ENCODE peak calls at places on chromosomes 6 and 20, in nine cellular contexts. One of them, this sample, is unnamed.

GRCh38 chr20:41249371-41249770 is 68.2 kb downstream of the ZHX3 start:
- DNase-seq in upper lobe of right lung: no peak
- DNase-seq in foreskin fibroblast: peak; percentile 96
- DNase-seq in lower leg skin: peak; percentile 92
- DNase-seq in A549: peak; percentile 18
- DNase-seq in fibroblast of the aortic adventitia: peak; percentile 86
- DNase-seq in choroid plexus epithelial cell: peak; percentile 96
- DNase-seq in HFF-Myc: peak; percentile 52
- DNase-seq in bronchial epithelial cell: peak; percentile 87
- DNase-seq in this sample: no peak

GRCh38 chr6:153727910-153728309 is 311.1 kb upstream of the OPRM1 start:
- DNase-seq in upper lobe of right lung: no peak
- DNase-seq in foreskin fibroblast: peak; percentile 1
- DNase-seq in lower leg skin: no peak
- DNase-seq in A549: no peak
- DNase-seq in fibroblast of the aortic adventitia: no peak
- DNase-seq in choroid plexus epithelial cell: peak; percentile 21
- DNase-seq in HFF-Myc: no peak
- DNase-seq in bronchial epithelial cell: peak; percentile 21
- DNase-seq in this sample: no peak

GRCh38 chr20:775679-776135 is 7.4 kb upstream of the SLC52A3 start:
- DNase-seq in upper lobe of right lung: no peak
- DNase-seq in foreskin fibroblast: no peak
- DNase-seq in lower leg skin: peak; percentile 86
- DNase-seq in A549: no peak
- DNase-seq in fibroblast of the aortic adventitia: no peak
- DNase-seq in choroid plexus epithelial cell: no peak
- DNase-seq in HFF-Myc: no peak
- DNase-seq in bronchial epithelial cell: peak; percentile 6
- DNase-seq in this sample: peak; percentile 88

GRCh38 chr6:14880052-14880451 is 365.8 kb upstream of the JARID2 start:
- DNase-seq in upper lobe of right lung: no peak
- DNase-seq in foreskin fibroblast: no peak
- DNase-seq in lower leg skin: no peak
- DNase-seq in A549: no peak
- DNase-seq in fibroblast of the aortic adventitia: no peak
- DNase-seq in choroid plexus epithelial cell: no peak
- DNase-seq in HFF-Myc: no peak
- DNase-seq in bronchial epithelial cell: no peak
- DNase-seq in this sample: no peak

GRCh38 chr20:15195378-15195777 is 858.0 kb upstream of the FLRT3 start:
- DNase-seq in upper lobe of right lung: no peak
- DNase-seq in foreskin fibroblast: peak; percentile 7
- DNase-seq in lower leg skin: no peak
- DNase-seq in A549: no peak
- DNase-seq in fibroblast of the aortic adventitia: no peak
- DNase-seq in choroid plexus epithelial cell: no peak
- DNase-seq in HFF-Myc: no peak
- DNase-seq in bronchial epithelial cell: peak; percentile 17
- DNase-seq in this sample: no peak

GRCh38 chr20:1215386-1216170 is 10.3 kb upstream of the RAD21L1 start:
- DNase-seq in upper lobe of right lung: no peak
- DNase-seq in foreskin fibroblast: no peak
- DNase-seq in lower leg skin: no peak
- DNase-seq in A549: no peak
- DNase-seq in fibroblast of the aortic adventitia: no peak
- DNase-seq in choroid plexus epithelial cell: no peak
- DNase-seq in HFF-Myc: no peak
- DNase-seq in bronchial epithelial cell: no peak
- DNase-seq in this sample: no peak

GRCh38 chr6:74368746-74369145 is 672.7 kb downstream of the CD109 start:
- DNase-seq in upper lobe of right lung: no peak
- DNase-seq in foreskin fibroblast: peak; percentile 43
- DNase-seq in lower leg skin: no peak
- DNase-seq in A549: no peak
- DNase-seq in fibroblast of the aortic adventitia: no peak
- DNase-seq in choroid plexus epithelial cell: peak; percentile 54
- DNase-seq in HFF-Myc: no peak
- DNase-seq in bronchial epithelial cell: no peak
- DNase-seq in this sample: no peak

GRCh38 chr6:155121699-155122098 is 126.6 kb downstream of the TIAM2 start:
- DNase-seq in upper lobe of right lung: no peak
- DNase-seq in foreskin fibroblast: peak; percentile 57
- DNase-seq in lower leg skin: peak; percentile 87
- DNase-seq in A549: no peak
- DNase-seq in fibroblast of the aortic adventitia: peak; percentile 33
- DNase-seq in choroid plexus epithelial cell: no peak
- DNase-seq in HFF-Myc: no peak
- DNase-seq in bronchial epithelial cell: no peak
- DNase-seq in this sample: peak; percentile 57

GRCh38 chr6:74651948-74652347 is 553.9 kb downstream of the COL12A1 start:
- DNase-seq in upper lobe of right lung: no peak
- DNase-seq in foreskin fibroblast: peak; percentile 4
- DNase-seq in lower leg skin: no peak
- DNase-seq in A549: no peak
- DNase-seq in fibroblast of the aortic adventitia: no peak
- DNase-seq in choroid plexus epithelial cell: peak; percentile 16
- DNase-seq in HFF-Myc: no peak
- DNase-seq in bronchial epithelial cell: no peak
- DNase-seq in this sample: no peak

GRCh38 chr6:120214097-120214496 is 864.5 kb upstream of the MAN1A1 start:
- DNase-seq in upper lobe of right lung: no peak
- DNase-seq in foreskin fibroblast: no peak
- DNase-seq in lower leg skin: no peak
- DNase-seq in A549: no peak
- DNase-seq in fibroblast of the aortic adventitia: no peak
- DNase-seq in choroid plexus epithelial cell: no peak
- DNase-seq in HFF-Myc: no peak
- DNase-seq in bronchial epithelial cell: peak; percentile 70
- DNase-seq in this sample: no peak

GRCh38 chr6:13441778-13442177 is 45.6 kb downstream of the GFOD1 start:
- DNase-seq in upper lobe of right lung: no peak
- DNase-seq in foreskin fibroblast: no peak
- DNase-seq in lower leg skin: peak; percentile 63
- DNase-seq in A549: no peak
- DNase-seq in fibroblast of the aortic adventitia: no peak
- DNase-seq in choroid plexus epithelial cell: no peak
- DNase-seq in HFF-Myc: no peak
- DNase-seq in bronchial epithelial cell: no peak
- DNase-seq in this sample: no peak

GRCh38 chr6:43481591-43482242 is 4.3 kb downstream of the TJAP1 start:
- DNase-seq in upper lobe of right lung: no peak
- DNase-seq in foreskin fibroblast: no peak
- DNase-seq in lower leg skin: no peak
- DNase-seq in A549: no peak
- DNase-seq in fibroblast of the aortic adventitia: no peak
- DNase-seq in choroid plexus epithelial cell: no peak
- DNase-seq in HFF-Myc: no peak
- DNase-seq in bronchial epithelial cell: peak; percentile 93
- DNase-seq in this sample: no peak

GRCh38 chr6:15619330-15619729 is 43.5 kb downstream of the DTNBP1 start:
- DNase-seq in upper lobe of right lung: no peak
- DNase-seq in foreskin fibroblast: no peak
- DNase-seq in lower leg skin: no peak
- DNase-seq in A549: no peak
- DNase-seq in fibroblast of the aortic adventitia: no peak
- DNase-seq in choroid plexus epithelial cell: no peak
- DNase-seq in HFF-Myc: no peak
- DNase-seq in bronchial epithelial cell: no peak
- DNase-seq in this sample: no peak

GRCh38 chr20:33272155-33272873 is 10.7 kb upstream of the BPIFB1 start:
- DNase-seq in upper lobe of right lung: no peak
- DNase-seq in foreskin fibroblast: no peak
- DNase-seq in lower leg skin: no peak
- DNase-seq in A549: no peak
- DNase-seq in fibroblast of the aortic adventitia: no peak
- DNase-seq in choroid plexus epithelial cell: no peak
- DNase-seq in HFF-Myc: no peak
- DNase-seq in bronchial epithelial cell: no peak
- DNase-seq in this sample: no peak

GRCh38 chr6:169251822-169252804 is 1.5 kb downstream of the THBS2 start:
- DNase-seq in upper lobe of right lung: peak; percentile 31
- DNase-seq in foreskin fibroblast: peak; percentile 17
- DNase-seq in lower leg skin: peak; percentile 81
- DNase-seq in A549: no peak
- DNase-seq in fibroblast of the aortic adventitia: peak; percentile 29
- DNase-seq in choroid plexus epithelial cell: no peak
- DNase-seq in HFF-Myc: no peak
- DNase-seq in bronchial epithelial cell: no peak
- DNase-seq in this sample: peak; percentile 75
- H3K4me3 ChIP-seq in upper lobe of right lung: peak overlapping the region; percentile 37
- H3K4me3 ChIP-seq in foreskin fibroblast: peak overlapping the region; percentile 95
- H3K4me3 ChIP-seq in lower leg skin: peak overlapping the region; percentile 26
- H3K4me3 ChIP-seq in A549: no peak overlapping the region
- H3K4me3 ChIP-seq in fibroblast of the aortic adventitia: peak overlapping the region; percentile 100
- H3K4me3 ChIP-seq in choroid plexus epithelial cell: peak overlapping the region; percentile 73
- H3K4me3 ChIP-seq in HFF-Myc: peak overlapping the region; percentile 75
- H3K4me3 ChIP-seq in bronchial epithelial cell: peak overlapping the region; percentile 35
- H3K4me3 ChIP-seq in this sample: no peak overlapping the region

GRCh38 chr6:95577317-95578105 is at the start of gene MANEA:
- DNase-seq in upper lobe of right lung: peak; percentile 89
- DNase-seq in foreskin fibroblast: peak; percentile 88
- DNase-seq in lower leg skin: peak; percentile 94
- DNase-seq in A549: peak; percentile 79
- DNase-seq in fibroblast of the aortic adventitia: peak; percentile 86
- DNase-seq in choroid plexus epithelial cell: peak; percentile 93
- DNase-seq in HFF-Myc: peak; percentile 51
- DNase-seq in bronchial epithelial cell: peak; percentile 59
- DNase-seq in this sample: peak; percentile 89

GRCh38 chr6:95576621-95577316 is 566 bp upstream of the MANEA start:
- DNase-seq in upper lobe of right lung: no peak
- DNase-seq in foreskin fibroblast: peak; percentile 12
- DNase-seq in lower leg skin: no peak
- DNase-seq in A549: no peak
- DNase-seq in fibroblast of the aortic adventitia: peak; percentile 25
- DNase-seq in choroid plexus epithelial cell: peak; percentile 39
- DNase-seq in HFF-Myc: no peak
- DNase-seq in bronchial epithelial cell: peak; percentile 60
- DNase-seq in this sample: no peak

GRCh38 chr6:95576218-95576617 is 1.1 kb upstream of the MANEA start:
- DNase-seq in upper lobe of right lung: no peak
- DNase-seq in foreskin fibroblast: no peak
- DNase-seq in lower leg skin: no peak
- DNase-seq in A549: no peak
- DNase-seq in fibroblast of the aortic adventitia: peak; percentile 2
- DNase-seq in choroid plexus epithelial cell: peak; percentile 4
- DNase-seq in HFF-Myc: no peak
- DNase-seq in bronchial epithelial cell: peak; percentile 1
- DNase-seq in this sample: no peak

GRCh38 chr6:95572098-95572497 is 5.2 kb upstream of the MANEA start:
- DNase-seq in upper lobe of right lung: no peak
- DNase-seq in foreskin fibroblast: no peak
- DNase-seq in lower leg skin: no peak
- DNase-seq in A549: no peak
- DNase-seq in fibroblast of the aortic adventitia: no peak
- DNase-seq in choroid plexus epithelial cell: no peak
- DNase-seq in HFF-Myc: no peak
- DNase-seq in bronchial epithelial cell: peak; percentile 57
- DNase-seq in this sample: no peak

GRCh38 chr6:95574811-95575210 is 2.5 kb upstream of the MANEA start:
- DNase-seq in upper lobe of right lung: no peak
- DNase-seq in foreskin fibroblast: peak; percentile 71
- DNase-seq in lower leg skin: no peak
- DNase-seq in A549: no peak
- DNase-seq in fibroblast of the aortic adventitia: peak; percentile 69
- DNase-seq in choroid plexus epithelial cell: peak; percentile 69
- DNase-seq in HFF-Myc: no peak
- DNase-seq in bronchial epithelial cell: peak; percentile 82
- DNase-seq in this sample: no peak
- H3K4me3 ChIP-seq in upper lobe of right lung: no peak overlapping the region
- H3K4me3 ChIP-seq in foreskin fibroblast: no peak overlapping the region
- H3K4me3 ChIP-seq in lower leg skin: no peak overlapping the region
- H3K4me3 ChIP-seq in A549: no peak overlapping the region
- H3K4me3 ChIP-seq in fibroblast of the aortic adventitia: no peak overlapping the region
- H3K4me3 ChIP-seq in choroid plexus epithelial cell: no peak overlapping the region
- H3K4me3 ChIP-seq in HFF-Myc: no peak overlapping the region
- H3K4me3 ChIP-seq in bronchial epithelial cell: no peak overlapping the region
- H3K4me3 ChIP-seq in this sample: no peak overlapping the region

GRCh38 chr6:44630125-44631028 is 242.9 kb downstream of the CDC5L start:
- DNase-seq in upper lobe of right lung: no peak
- DNase-seq in foreskin fibroblast: peak; percentile 73
- DNase-seq in lower leg skin: peak; percentile 85
- DNase-seq in A549: peak; percentile 42
- DNase-seq in fibroblast of the aortic adventitia: peak; percentile 72
- DNase-seq in choroid plexus epithelial cell: peak; percentile 84
- DNase-seq in HFF-Myc: no peak
- DNase-seq in bronchial epithelial cell: peak; percentile 38
- DNase-seq in this sample: peak; percentile 94
- H3K4me3 ChIP-seq in upper lobe of right lung: no peak overlapping the region
- H3K4me3 ChIP-seq in foreskin fibroblast: no peak overlapping the region
- H3K4me3 ChIP-seq in lower leg skin: no peak overlapping the region
- H3K4me3 ChIP-seq in A549: no peak overlapping the region
- H3K4me3 ChIP-seq in fibroblast of the aortic adventitia: no peak overlapping the region
- H3K4me3 ChIP-seq in choroid plexus epithelial cell: no peak overlapping the region
- H3K4me3 ChIP-seq in HFF-Myc: no peak overlapping the region
- H3K4me3 ChIP-seq in bronchial epithelial cell: no peak overlapping the region
- H3K4me3 ChIP-seq in this sample: no peak overlapping the region

GRCh38 chr6:53803081-53803860 is 8.5 kb downstream of the LRRC1 start:
- DNase-seq in upper lobe of right lung: no peak
- DNase-seq in foreskin fibroblast: peak; percentile 28
- DNase-seq in lower leg skin: no peak
- DNase-seq in A549: no peak
- DNase-seq in fibroblast of the aortic adventitia: no peak
- DNase-seq in choroid plexus epithelial cell: peak; percentile 50
- DNase-seq in HFF-Myc: no peak
- DNase-seq in bronchial epithelial cell: no peak
- DNase-seq in this sample: no peak

GRCh38 chr6:53802582-53802981 is 7.8 kb downstream of the LRRC1 start:
- DNase-seq in upper lobe of right lung: no peak
- DNase-seq in foreskin fibroblast: no peak
- DNase-seq in lower leg skin: no peak
- DNase-seq in A549: no peak
- DNase-seq in fibroblast of the aortic adventitia: no peak
- DNase-seq in choroid plexus epithelial cell: no peak
- DNase-seq in HFF-Myc: no peak
- DNase-seq in bronchial epithelial cell: no peak
- DNase-seq in this sample: no peak

GRCh38 chr6:53808302-53808881 is 13.6 kb downstream of the LRRC1 start:
- DNase-seq in upper lobe of right lung: no peak
- DNase-seq in foreskin fibroblast: no peak
- DNase-seq in lower leg skin: no peak
- DNase-seq in A549: no peak
- DNase-seq in fibroblast of the aortic adventitia: no peak
- DNase-seq in choroid plexus epithelial cell: no peak
- DNase-seq in HFF-Myc: no peak
- DNase-seq in bronchial epithelial cell: no peak
- DNase-seq in this sample: no peak

GRCh38 chr6:53805016-53805415 is 10.2 kb downstream of the LRRC1 start:
- DNase-seq in upper lobe of right lung: no peak
- DNase-seq in foreskin fibroblast: no peak
- DNase-seq in lower leg skin: no peak
- DNase-seq in A549: no peak
- DNase-seq in fibroblast of the aortic adventitia: no peak
- DNase-seq in choroid plexus epithelial cell: no peak
- DNase-seq in HFF-Myc: no peak
- DNase-seq in bronchial epithelial cell: no peak
- DNase-seq in this sample: no peak

DNA sequence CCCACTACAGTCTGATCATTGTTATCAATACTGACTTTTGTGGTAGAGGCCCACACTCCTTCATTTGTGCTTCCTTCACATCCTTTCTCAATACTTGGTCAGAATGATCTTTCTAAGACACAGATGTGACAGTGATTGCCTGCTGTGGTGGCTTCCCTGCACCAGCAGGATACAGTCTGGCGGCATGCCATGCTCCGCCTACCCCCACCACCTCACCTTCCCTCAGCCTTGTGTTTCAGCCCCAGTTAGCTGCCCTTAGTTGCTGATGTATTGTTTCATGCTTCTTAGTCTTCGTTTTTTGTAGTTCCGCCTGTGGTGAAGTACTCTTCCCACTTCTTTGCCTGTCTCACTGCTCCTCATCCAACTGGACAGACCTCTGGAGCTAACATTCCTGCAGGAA is 10.9 kb downstream of the LRRC1 start:
- DNase-seq in upper lobe of right lung: no peak
- DNase-seq in foreskin fibroblast: no peak
- DNase-seq in lower leg skin: no peak
- DNase-seq in A549: no peak
- DNase-seq in fibroblast of the aortic adventitia: no peak
- DNase-seq in choroid plexus epithelial cell: no peak
- DNase-seq in HFF-Myc: no peak
- DNase-seq in bronchial epithelial cell: no peak
- DNase-seq in this sample: peak; percentile 56
- H3K4me3 ChIP-seq in upper lobe of right lung: no peak overlapping the region
- H3K4me3 ChIP-seq in foreskin fibroblast: no peak overlapping the region
- H3K4me3 ChIP-seq in lower leg skin: no peak overlapping the region
- H3K4me3 ChIP-seq in A549: no peak overlapping the region
- H3K4me3 ChIP-seq in fibroblast of the aortic adventitia: no peak overlapping the region
- H3K4me3 ChIP-seq in choroid plexus epithelial cell: no peak overlapping the region
- H3K4me3 ChIP-seq in HFF-Myc: no peak overlapping the region
- H3K4me3 ChIP-seq in bronchial epithelial cell: no peak overlapping the region
- H3K4me3 ChIP-seq in this sample: no peak overlapping the region